ENCODE peak calls at places on chromosomes 1 and 21, in eight cellular contexts. H is SHP77; I is NCI-H2081; O is BJ; N is activated CD8-positive, alpha-beta memory T cell treated with anti-CD3 and anti-CD28 coated beads for 24 hours; T is neural crest cell; F is hypothalamus; B is astrocyte of the spinal cord. Y is an unnamed sample.
A peak's percentile ranks its signal among the peaks of the same experiment; 100 is the strongest.

GRCh38 chr1:226677121-226678020 is 61.7 kb downstream of the ITPKB start:
- DNase-seq in I (peak; percentile 46), B (peak; percentile 70), T (no peak), H (peak; percentile 40), N (peak; percentile 81), F (peak; percentile 50), O (no peak), Y (peak; percentile 45)

GRCh38 chr1:74812180-74812541 is 79.2 kb downstream of the TYW3 start:
- DNase-seq in T (no peak), O (no peak), I (no peak), F (no peak), N (no peak), H (no peak), B (no peak), Y (no peak)

GRCh38 chr1:236471653-236472052 is 52.1 kb upstream of the LGALS8 start:
- DNase-seq in I (peak; percentile 89), N (no peak), T (no peak), O (no peak), F (no peak), H (no peak), B (no peak), Y (no peak)

GRCh38 chr1:203177471-203178039 is 1.9 kb upstream of the MYBPH start:
- DNase-seq in B (no peak), I (no peak), T (no peak), F (no peak), N (no peak), O (no peak), H (no peak), Y (no peak)

GRCh38 chr1:44602675-44603610 is 71.3 kb downstream of the TMEM53 start:
- DNase-seq in I (peak; percentile 82), H (peak; percentile 65), N (no peak), B (no peak), T (no peak), F (no peak), O (no peak), Y (no peak)

GRCh38 chr1:82125866-82126265 is 325.1 kb downstream of the ADGRL2 start:
- DNase-seq in O (no peak), I (no peak), F (no peak), N (no peak), B (no peak), H (no peak), T (no peak), Y (no peak)

GRCh38 chr21:41170442-41170841 is 2.5 kb downstream of the BACE2 start:
- DNase-seq in H (peak; percentile 76), T (peak; percentile 33), F (no peak), B (peak; percentile 25), O (no peak), I (no peak), N (no peak), Y (no peak)

GRCh38 chr1:111334169-111334568 is 43.5 kb downstream of the CHIA start:
- DNase-seq in O (no peak), I (no peak), B (peak; percentile 24), H (peak; percentile 27), T (no peak), N (no peak), F (no peak), Y (peak; percentile 37)

GRCh38 chr21:33015091-33015490 is 10.6 kb upstream of the OLIG2 start:
- DNase-seq in I (no peak), O (no peak), H (no peak), T (no peak), B (no peak), N (no peak), F (no peak), Y (no peak)

GRCh38 chr1:166924829-166925541 is 48.9 kb upstream of the TADA1 start:
- DNase-seq in T (no peak), N (no peak), B (peak; percentile 22), H (no peak), I (no peak), O (no peak), F (no peak), Y (no peak)

GRCh38 chr1:226679853-226680516 is 59.1 kb downstream of the ITPKB start:
- DNase-seq in N (peak; percentile 91), O (no peak), F (peak; percentile 76), B (peak; percentile 71), H (no peak), T (peak; percentile 46), I (no peak), Y (peak; percentile 75)

GRCh38 chr21:33302796-33303195 is 22.0 kb upstream of the IFNAR1 start:
- DNase-seq in F (no peak), T (no peak), N (no peak), B (no peak), H (no peak), I (no peak), O (no peak), Y (no peak)

GRCh38 chr1:29671446-29671845 is 435.1 kb downstream of the PTPRU start:
- DNase-seq in F (no peak), N (peak; percentile 30), O (no peak), T (no peak), I (no peak), B (no peak), H (no peak), Y (no peak)

GRCh38 chr1:37479255-37480124 is 5.1 kb downstream of the ZC3H12A start:
- DNase-seq in F (no peak), B (peak; percentile 85), I (no peak), H (peak; percentile 62), O (peak; percentile 65), N (peak; percentile 94), T (no peak), Y (peak; percentile 89)

GRCh38 chr1:233168384-233168783 is 127.1 kb downstream of the PCNX2 start:
- DNase-seq in N (no peak), B (no peak), T (no peak), F (no peak), I (no peak), H (no peak), O (no peak), Y (no peak)

GRCh38 chr1:10640079-10640578 is 156.3 kb downstream of the CASZ1 start:
- DNase-seq in I (peak; percentile 83), F (peak; percentile 18), H (no peak), B (no peak), T (no peak), O (no peak), N (no peak), Y (no peak)

GRCh38 chr1:113391643-113392271 is 1.4 kb downstream of the MAGI3 start:
- DNase-seq in F (no peak), H (no peak), T (no peak), I (peak; percentile 44), B (no peak), O (no peak), N (peak; percentile 57), Y (no peak)

GRCh38 chr21:26881504-26882228 is 36.5 kb upstream of the ADAMTS1 start:
- DNase-seq in B (peak; percentile 39), H (no peak), O (no peak), N (no peak), T (no peak), F (no peak), I (peak; percentile 0), Y (no peak)

GRCh38 chr1:229237320-229237719 is 33.6 kb upstream of the RAB4A start:
- DNase-seq in B (no peak), F (no peak), N (no peak), T (no peak), H (no peak), I (peak; percentile 33), O (no peak), Y (no peak)

GRCh38 chr1:79859212-79859948 is 852.9 kb upstream of the ADGRL4 start:
- DNase-seq in O (peak; percentile 16), F (no peak), I (no peak), T (no peak), B (peak; percentile 79), H (no peak), N (no peak), Y (no peak)

GRCh38 chr1:3183439-3183838 is 114.4 kb downstream of the PRDM16 start:
- DNase-seq in F (no peak), T (no peak), H (no peak), O (no peak), N (no peak), B (no peak), I (no peak), Y (no peak)

GRCh38 chr1:167462341-167462740 is 56.0 kb downstream of the CD247 start:
- DNase-seq in I (no peak), T (no peak), F (no peak), N (no peak), H (no peak), O (no peak), B (no peak), Y (no peak)

GRCh38 chr1:153070243-153070642 is 1.2 kb downstream of the SPRR2B start:
- DNase-seq in B (no peak), T (no peak), O (no peak), F (no peak), I (no peak), N (no peak), H (no peak), Y (no peak)

Y was measured in T-helper 2 cell.